ENCODE peak calls at places on chromosomes 3 and 15, in eight cellular contexts. One of them, this sample, is unnamed.

GRCh38 chr3:133295199-133295901 is 104.5 kb upstream of the BFSP2 start:
- DNase-seq in PC-3: peak; percentile 77
- DNase-seq in GM12864: no peak
- DNase-seq in WTC11: no peak
- DNase-seq in WERI-Rb-1: no peak
- DNase-seq in cardiac fibroblast: peak; percentile 69
- DNase-seq in progenitor cell of endocrine pancreas: no peak
- DNase-seq in tibial nerve: no peak
- DNase-seq in this sample: no peak

GRCh38 chr3:129656659-129657247 is 50.3 kb upstream of the PLXND1 start:
- DNase-seq in PC-3: no peak
- DNase-seq in GM12864: no peak
- DNase-seq in WTC11: no peak
- DNase-seq in WERI-Rb-1: no peak
- DNase-seq in cardiac fibroblast: peak; percentile 25
- DNase-seq in progenitor cell of endocrine pancreas: no peak
- DNase-seq in tibial nerve: no peak
- DNase-seq in this sample: no peak

GRCh38 chr3:194575484-194576210 is 57.6 kb downstream of the TMEM44 start:
- DNase-seq in PC-3: peak; percentile 65
- DNase-seq in GM12864: no peak
- DNase-seq in WTC11: peak; percentile 33
- DNase-seq in WERI-Rb-1: no peak
- DNase-seq in cardiac fibroblast: peak; percentile 96
- DNase-seq in progenitor cell of endocrine pancreas: no peak
- DNase-seq in tibial nerve: peak; percentile 45
- DNase-seq in this sample: no peak

GRCh38 chr15:36519067-36519466 is 60.4 kb upstream of the CDIN1 start:
- DNase-seq in PC-3: no peak
- DNase-seq in GM12864: no peak
- DNase-seq in WTC11: no peak
- DNase-seq in WERI-Rb-1: no peak
- DNase-seq in cardiac fibroblast: no peak
- DNase-seq in progenitor cell of endocrine pancreas: no peak
- DNase-seq in tibial nerve: no peak
- DNase-seq in this sample: no peak

GRCh38 chr3:180802837-180803236 is 109.6 kb upstream of the FXR1 start:
- DNase-seq in PC-3: peak; percentile 52
- DNase-seq in GM12864: no peak
- DNase-seq in WTC11: no peak
- DNase-seq in WERI-Rb-1: no peak
- DNase-seq in cardiac fibroblast: peak; percentile 44
- DNase-seq in progenitor cell of endocrine pancreas: no peak
- DNase-seq in tibial nerve: no peak
- DNase-seq in this sample: no peak

GRCh38 chr3:177491301-177492031 is 294.2 kb upstream of the TBL1XR1 start:
- DNase-seq in PC-3: peak; percentile 35
- DNase-seq in GM12864: no peak
- DNase-seq in WTC11: no peak
- DNase-seq in WERI-Rb-1: no peak
- DNase-seq in cardiac fibroblast: no peak
- DNase-seq in progenitor cell of endocrine pancreas: no peak
- DNase-seq in tibial nerve: no peak
- DNase-seq in this sample: no peak

GRCh38 chr15:67917037-67917436 is 77.2 kb upstream of the RNU6-1 start:
- DNase-seq in PC-3: peak; percentile 45
- DNase-seq in GM12864: no peak
- DNase-seq in WTC11: no peak
- DNase-seq in WERI-Rb-1: peak; percentile 67
- DNase-seq in cardiac fibroblast: no peak
- DNase-seq in progenitor cell of endocrine pancreas: no peak
- DNase-seq in tibial nerve: no peak
- DNase-seq in this sample: no peak

GRCh38 chr3:48233542-48233941 is 7.4 kb upstream of the ZNF589 start:
- DNase-seq in PC-3: no peak
- DNase-seq in GM12864: no peak
- DNase-seq in WTC11: no peak
- DNase-seq in WERI-Rb-1: no peak
- DNase-seq in cardiac fibroblast: no peak
- DNase-seq in progenitor cell of endocrine pancreas: no peak
- DNase-seq in tibial nerve: no peak
- DNase-seq in this sample: no peak

GRCh38 chr15:48317221-48317620 is 14.0 kb upstream of the DUT start:
- DNase-seq in PC-3: no peak
- DNase-seq in GM12864: no peak
- DNase-seq in WTC11: no peak
- DNase-seq in WERI-Rb-1: no peak
- DNase-seq in cardiac fibroblast: no peak
- DNase-seq in progenitor cell of endocrine pancreas: no peak
- DNase-seq in tibial nerve: no peak
- DNase-seq in this sample: no peak

GRCh38 chr15:73886717-73887345 is 13.5 kb downstream of the TBC1D21 start:
- DNase-seq in PC-3: no peak
- DNase-seq in GM12864: no peak
- DNase-seq in WTC11: no peak
- DNase-seq in WERI-Rb-1: no peak
- DNase-seq in cardiac fibroblast: no peak
- DNase-seq in progenitor cell of endocrine pancreas: no peak
- DNase-seq in tibial nerve: no peak
- DNase-seq in this sample: no peak

GRCh38 chr3:55452886-55453285 is 34.2 kb downstream of the WNT5A start:
- DNase-seq in PC-3: no peak
- DNase-seq in GM12864: no peak
- DNase-seq in WTC11: no peak
- DNase-seq in WERI-Rb-1: no peak
- DNase-seq in cardiac fibroblast: no peak
- DNase-seq in progenitor cell of endocrine pancreas: no peak
- DNase-seq in tibial nerve: no peak
- DNase-seq in this sample: no peak

GRCh38 chr15:91537868-91538267 is 315.6 kb upstream of the SLCO3A1 start:
- DNase-seq in PC-3: no peak
- DNase-seq in GM12864: no peak
- DNase-seq in WTC11: no peak
- DNase-seq in WERI-Rb-1: no peak
- DNase-seq in cardiac fibroblast: no peak
- DNase-seq in progenitor cell of endocrine pancreas: no peak
- DNase-seq in tibial nerve: no peak
- DNase-seq in this sample: no peak

GRCh38 chr3:145134738-145135137 is 1026.2 kb downstream of the PLOD2 start:
- DNase-seq in PC-3: peak; percentile 41
- DNase-seq in GM12864: no peak
- DNase-seq in WTC11: no peak
- DNase-seq in WERI-Rb-1: no peak
- DNase-seq in cardiac fibroblast: no peak
- DNase-seq in progenitor cell of endocrine pancreas: no peak
- DNase-seq in tibial nerve: no peak
- DNase-seq in this sample: no peak

GRCh38 chr3:8658326-8659212 is 14.0 kb upstream of the SSUH2 start:
- DNase-seq in PC-3: peak; percentile 75
- DNase-seq in GM12864: peak; percentile 36
- DNase-seq in WTC11: no peak
- DNase-seq in WERI-Rb-1: no peak
- DNase-seq in cardiac fibroblast: peak; percentile 56
- DNase-seq in progenitor cell of endocrine pancreas: peak; percentile 16
- DNase-seq in tibial nerve: peak; percentile 70
- DNase-seq in this sample: no peak

GRCh38 chr15:65857718-65858402 is 11.4 kb upstream of the RAB11A start:
- DNase-seq in PC-3: no peak
- DNase-seq in GM12864: no peak
- DNase-seq in WTC11: no peak
- DNase-seq in WERI-Rb-1: no peak
- DNase-seq in cardiac fibroblast: no peak
- DNase-seq in progenitor cell of endocrine pancreas: no peak
- DNase-seq in tibial nerve: no peak
- DNase-seq in this sample: no peak

GRCh38 chr15:42650208-42651066 is 75.0 kb downstream of the STARD9 start:
- DNase-seq in PC-3: peak; percentile 98
- DNase-seq in GM12864: peak; percentile 61
- DNase-seq in WTC11: peak; percentile 53
- DNase-seq in WERI-Rb-1: peak; percentile 66
- DNase-seq in cardiac fibroblast: peak; percentile 93
- DNase-seq in progenitor cell of endocrine pancreas: peak; percentile 25
- DNase-seq in tibial nerve: peak; percentile 88
- DNase-seq in this sample: peak; percentile 38

GRCh38 chr3:94440767-94441493 is 378.1 kb downstream of the NSUN3 start:
- DNase-seq in PC-3: peak; percentile 85
- DNase-seq in GM12864: no peak
- DNase-seq in WTC11: no peak
- DNase-seq in WERI-Rb-1: no peak
- DNase-seq in cardiac fibroblast: peak; percentile 89
- DNase-seq in progenitor cell of endocrine pancreas: no peak
- DNase-seq in tibial nerve: no peak
- DNase-seq in this sample: no peak

GRCh38 chr3:143301502-143301901 is 181.9 kb downstream of the CHST2 start:
- DNase-seq in PC-3: no peak
- DNase-seq in GM12864: no peak
- DNase-seq in WTC11: no peak
- DNase-seq in WERI-Rb-1: no peak
- DNase-seq in cardiac fibroblast: no peak
- DNase-seq in progenitor cell of endocrine pancreas: no peak
- DNase-seq in tibial nerve: no peak
- DNase-seq in this sample: no peak

GRCh38 chr3:111963424-111963823 is 15.4 kb upstream of the ABHD10 start:
- DNase-seq in PC-3: peak; percentile 91
- DNase-seq in GM12864: no peak
- DNase-seq in WTC11: no peak
- DNase-seq in WERI-Rb-1: no peak
- DNase-seq in cardiac fibroblast: peak; percentile 92
- DNase-seq in progenitor cell of endocrine pancreas: no peak
- DNase-seq in tibial nerve: no peak
- DNase-seq in this sample: no peak

GRCh38 chr3:41173926-41174702 is 25.2 kb upstream of the CTNNB1 start:
- DNase-seq in PC-3: no peak
- DNase-seq in GM12864: no peak
- DNase-seq in WTC11: no peak
- DNase-seq in WERI-Rb-1: no peak
- DNase-seq in cardiac fibroblast: no peak
- DNase-seq in progenitor cell of endocrine pancreas: no peak
- DNase-seq in tibial nerve: no peak
- DNase-seq in this sample: no peak

GRCh38 chr15:69253156-69253555 is 45.6 kb upstream of the PAQR5 start:
- DNase-seq in PC-3: peak; percentile 91
- DNase-seq in GM12864: no peak
- DNase-seq in WTC11: no peak
- DNase-seq in WERI-Rb-1: no peak
- DNase-seq in cardiac fibroblast: peak; percentile 77
- DNase-seq in progenitor cell of endocrine pancreas: no peak
- DNase-seq in tibial nerve: no peak
- DNase-seq in this sample: no peak

GRCh38 chr3:142999881-143000280 is 1.5 kb upstream of the U2SURP start:
- DNase-seq in PC-3: peak; percentile 36
- DNase-seq in GM12864: no peak
- DNase-seq in WTC11: no peak
- DNase-seq in WERI-Rb-1: peak; percentile 33
- DNase-seq in cardiac fibroblast: peak; percentile 14
- DNase-seq in progenitor cell of endocrine pancreas: no peak
- DNase-seq in tibial nerve: no peak
- DNase-seq in this sample: no peak

GRCh38 chr3:156642750-156643728 is 31.4 kb upstream of the TIPARP start:
- DNase-seq in PC-3: no peak
- DNase-seq in GM12864: no peak
- DNase-seq in WTC11: no peak
- DNase-seq in WERI-Rb-1: no peak
- DNase-seq in cardiac fibroblast: peak; percentile 42
- DNase-seq in progenitor cell of endocrine pancreas: no peak
- DNase-seq in tibial nerve: no peak
- DNase-seq in this sample: no peak

GRCh38 chr3:46946856-46947544 is 29.5 kb downstream of the CCDC12 start:
- DNase-seq in PC-3: peak; percentile 54
- DNase-seq in GM12864: no peak
- DNase-seq in WTC11: no peak
- DNase-seq in WERI-Rb-1: no peak
- DNase-seq in cardiac fibroblast: peak; percentile 30
- DNase-seq in progenitor cell of endocrine pancreas: no peak
- DNase-seq in tibial nerve: no peak
- DNase-seq in this sample: no peak

GRCh38 chr3:9690451-9691450 is 12.9 kb upstream of the CPNE9 start:
- DNase-seq in PC-3: no peak
- DNase-seq in GM12864: no peak
- DNase-seq in WTC11: no peak
- DNase-seq in WERI-Rb-1: no peak
- DNase-seq in cardiac fibroblast: peak; percentile 12
- DNase-seq in progenitor cell of endocrine pancreas: no peak
- DNase-seq in tibial nerve: no peak
- DNase-seq in this sample: no peak

GRCh38 chr3:172289583-172289982 is 158.7 kb downstream of the GHSR start:
- DNase-seq in PC-3: no peak
- DNase-seq in GM12864: no peak
- DNase-seq in WTC11: peak; percentile 47
- DNase-seq in WERI-Rb-1: peak; percentile 25
- DNase-seq in cardiac fibroblast: no peak
- DNase-seq in progenitor cell of endocrine pancreas: no peak
- DNase-seq in tibial nerve: peak; percentile 30
- DNase-seq in this sample: no peak
- TF ChIP-seq CTCF in PC-3: peak; percentile 55
- TF ChIP-seq CTCF in GM12864: peak; percentile 31
- TF ChIP-seq CTCF in WTC11: no peak
- TF ChIP-seq CTCF in WERI-Rb-1: peak; percentile 75
- TF ChIP-seq CTCF in cardiac fibroblast: peak; percentile 43
- TF ChIP-seq CTCF in progenitor cell of endocrine pancreas: peak; percentile 41
- TF ChIP-seq CTCF in tibial nerve: no peak
- TF ChIP-seq CTCF in this sample: peak; percentile 11

GRCh38 chr3:17553080-17553479 is 189.4 kb downstream of the TBC1D5 start:
- DNase-seq in PC-3: no peak
- DNase-seq in GM12864: no peak
- DNase-seq in WTC11: no peak
- DNase-seq in WERI-Rb-1: no peak
- DNase-seq in cardiac fibroblast: peak; percentile 9
- DNase-seq in progenitor cell of endocrine pancreas: no peak
- DNase-seq in tibial nerve: no peak
- DNase-seq in this sample: no peak
- TF ChIP-seq CTCF in PC-3: no peak
- TF ChIP-seq CTCF in GM12864: no peak
- TF ChIP-seq CTCF in WTC11: no peak
- TF ChIP-seq CTCF in WERI-Rb-1: no peak
- TF ChIP-seq CTCF in cardiac fibroblast: no peak
- TF ChIP-seq CTCF in progenitor cell of endocrine pancreas: no peak
- TF ChIP-seq CTCF in tibial nerve: no peak
- TF ChIP-seq CTCF in this sample: no peak

GRCh38 chr3:113825090-113825489 is 13.5 kb upstream of the GRAMD1C start:
- DNase-seq in PC-3: peak; percentile 44
- DNase-seq in GM12864: peak; percentile 59
- DNase-seq in WTC11: no peak
- DNase-seq in WERI-Rb-1: no peak
- DNase-seq in cardiac fibroblast: peak; percentile 29
- DNase-seq in progenitor cell of endocrine pancreas: no peak
- DNase-seq in tibial nerve: no peak
- DNase-seq in this sample: no peak
- TF ChIP-seq CTCF in PC-3: peak; percentile 29
- TF ChIP-seq CTCF in GM12864: peak; percentile 59
- TF ChIP-seq CTCF in WTC11: no peak
- TF ChIP-seq CTCF in WERI-Rb-1: peak; percentile 19
- TF ChIP-seq CTCF in cardiac fibroblast: peak; percentile 43
- TF ChIP-seq CTCF in progenitor cell of endocrine pancreas: peak; percentile 19
- TF ChIP-seq CTCF in tibial nerve: no peak
- TF ChIP-seq CTCF in this sample: no peak

DNA sequence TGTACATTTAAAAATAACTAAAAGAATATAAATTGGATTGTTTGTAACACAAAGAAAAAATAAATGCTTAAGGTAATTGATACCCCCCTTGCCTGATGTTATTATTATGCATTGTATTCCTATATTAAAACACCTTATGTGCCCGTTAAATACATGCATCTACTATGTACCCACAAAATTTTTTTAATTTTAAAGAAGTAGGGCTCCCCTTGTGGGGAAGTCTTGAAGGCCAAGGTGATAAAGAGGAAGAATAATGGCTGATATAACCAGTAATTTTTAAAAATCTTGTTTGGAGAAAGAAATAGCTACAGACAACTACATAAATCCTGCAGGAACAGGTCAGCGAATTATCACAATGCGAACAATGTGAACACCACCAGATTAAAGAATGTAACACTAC is 451.7 kb upstream of the ARHGEF26 start:
- DNase-seq in PC-3: no peak
- DNase-seq in GM12864: no peak
- DNase-seq in WTC11: no peak
- DNase-seq in WERI-Rb-1: no peak
- DNase-seq in cardiac fibroblast: no peak
- DNase-seq in progenitor cell of endocrine pancreas: no peak
- DNase-seq in tibial nerve: no peak
- DNase-seq in this sample: no peak
- TF ChIP-seq CTCF in PC-3: no peak
- TF ChIP-seq CTCF in GM12864: no peak
- TF ChIP-seq CTCF in WTC11: no peak
- TF ChIP-seq CTCF in WERI-Rb-1: no peak
- TF ChIP-seq CTCF in cardiac fibroblast: no peak
- TF ChIP-seq CTCF in progenitor cell of endocrine pancreas: peak; percentile 27
- TF ChIP-seq CTCF in tibial nerve: no peak
- TF ChIP-seq CTCF in this sample: peak; percentile 21

This sample was measured in nephron progenitor cell.